ENCODE peak calls at places on chromosomes 4 and X, in six cellular contexts. C is stomach, J is upper lobe of left lung, Y is IMR-90, W is sigmoid colon, Q is adrenal gland. A is an unnamed sample.

GRCh38 chr4:55939437-55939836 is 9.3 kb upstream of the CEP135 start:
- DNase-seq in C (no peak), J (no peak), Y (no peak), W (no peak), Q (no peak), A (no peak)

GRCh38 chr4:187019896-187020295 is 296.2 kb upstream of the FAT1 start:
- DNase-seq in C (no peak), J (no peak), Y (no peak), W (no peak), Q (no peak), A (no peak)

GRCh38 chrX:106935175-106935574 is 15.0 kb downstream of the CLDN2 start:
- DNase-seq in C (no peak), J (no peak), Y (peak; percentile 36), W (no peak), Q (no peak), A (no peak)

GRCh38 chr4:8847331-8847730 is 24.3 kb downstream of the HMX1 start:
- DNase-seq in C (no peak), J (no peak), Y (no peak), W (peak; percentile 25), Q (no peak), A (peak; percentile 78)

GRCh38 chr4:5801696-5802095 is 90.7 kb downstream of the EVC start:
- DNase-seq in C (no peak), J (no peak), Y (no peak), W (peak; percentile 28), Q (no peak), A (no peak)

GRCh38 chrX:29090811-29091210 is 503.6 kb downstream of the IL1RAPL1 start:
- DNase-seq in C (no peak), J (no peak), Y (peak; percentile 29), W (no peak), Q (no peak), A (no peak)

GRCh38 chrX:125374169-125374568 is 54.5 kb downstream of the TEX13C start:
- DNase-seq in C (no peak), J (no peak), Y (no peak), W (no peak), Q (no peak), A (no peak)

GRCh38 chrX:138711399-138712347 is at the start of gene FGF13:
- DNase-seq in C (peak; percentile 29), J (peak; percentile 49), Y (no peak), W (peak; percentile 68), Q (no peak), A (no peak)

GRCh38 chrX:9586992-9587392 is 122.1 kb downstream of the TBL1X start:
- DNase-seq in C (no peak), J (no peak), Y (no peak), W (no peak), Q (no peak), A (peak; percentile 61)

GRCh38 chr4:7367894-7368293 is 66.8 kb downstream of the PSAPL1 start:
- DNase-seq in C (no peak), J (no peak), Y (no peak), W (peak; percentile 46), Q (no peak), A (no peak)

GRCh38 chr4:24594887-24595286 is 10.5 kb upstream of the DHX15 start:
- DNase-seq in C (no peak), J (no peak), Y (peak; percentile 74), W (no peak), Q (no peak), A (no peak)

GRCh38 chrX:54482839-54483593 is 13.0 kb downstream of the FGD1 start:
- DNase-seq in C (no peak), J (no peak), Y (no peak), W (no peak), Q (no peak), A (no peak)

GRCh38 chrX:55546956-55547355 is 57.3 kb upstream of the USP51 start:
- DNase-seq in C (no peak), J (no peak), Y (no peak), W (no peak), Q (no peak), A (no peak)

GRCh38 chr4:75892508-75892907 is 9.7 kb downstream of the PPEF2 start:
- DNase-seq in C (no peak), J (no peak), Y (no peak), W (no peak), Q (no peak), A (peak; percentile 49)

GRCh38 chrX:133884430-133885394 is 100.7 kb downstream of the GPC3 start:
- DNase-seq in C (no peak), J (no peak), Y (no peak), W (no peak), Q (no peak), A (no peak)

GRCh38 chrX:107718156-107718621 is 57.4 kb downstream of the TSC22D3 start:
- DNase-seq in C (peak; percentile 91), J (no peak), Y (peak; percentile 78), W (peak; percentile 94), Q (peak; percentile 83), A (peak; percentile 95)

GRCh38 chrX:153765138-153766079 is 1.4 kb downstream of the PLXNB3 start:
- DNase-seq in C (no peak), J (peak; percentile 46), Y (peak; percentile 5), W (peak; percentile 78), Q (peak; percentile 50), A (no peak)

GRCh38 chrX:97452283-97452682 is 568.6 kb downstream of the RPA4 start:
- DNase-seq in C (no peak), J (no peak), Y (no peak), W (no peak), Q (no peak), A (no peak)

GRCh38 chr4:143335979-143336827 is 473 bp upstream of the GAB1 start:
- DNase-seq in C (peak; percentile 87), J (peak; percentile 96), Y (peak; percentile 90), W (peak; percentile 96), Q (peak; percentile 91), A (peak; percentile 97)

GRCh38 chrX:70043685-70044084 is 6.1 kb downstream of the AWAT2 start:
- DNase-seq in C (no peak), J (no peak), Y (no peak), W (peak; percentile 45), Q (no peak), A (peak; percentile 66)

GRCh38 chrX:46961097-46961496 is 48.9 kb downstream of the JADE3 start:
- DNase-seq in C (no peak), J (no peak), Y (no peak), W (no peak), Q (no peak), A (no peak)

GRCh38 chr4:76993787-76994641 is 44.5 kb downstream of the SEPTIN11 start:
- DNase-seq in C (no peak), J (no peak), Y (no peak), W (no peak), Q (no peak), A (no peak)

GRCh38 chr4:155403886-155404285 is 27.1 kb upstream of the MAP9 start:
- DNase-seq in C (no peak), J (no peak), Y (peak; percentile 72), W (no peak), Q (no peak), A (no peak)

GRCh38 chrX:17474892-17475291 is 99.9 kb downstream of the NHS start:
- DNase-seq in C (no peak), J (no peak), Y (peak; percentile 55), W (no peak), Q (no peak), A (no peak)

GRCh38 chrX:11944486-11944885 is 186.4 kb downstream of the MSL3 start:
- DNase-seq in C (no peak), J (no peak), Y (peak; percentile 64), W (no peak), Q (no peak), A (no peak)

GRCh38 chr4:119099227-119099910 is 36.3 kb upstream of the MYOZ2 start:
- DNase-seq in C (no peak), J (no peak), Y (peak; percentile 62), W (no peak), Q (no peak), A (no peak)

GRCh38 chrX:23883737-23884354 is 23.9 kb downstream of the APOO start:
- DNase-seq in C (no peak), J (no peak), Y (peak; percentile 85), W (no peak), Q (no peak), A (peak; percentile 63)

GRCh38 chr4:23717528-23718248 is 172.2 kb downstream of the PPARGC1A start:
- DNase-seq in C (no peak), J (no peak), Y (peak; percentile 31), W (no peak), Q (peak; percentile 15), A (no peak)

GRCh38 chr4:68373513-68373912 is 23.6 kb upstream of the YTHDC1 start:
- DNase-seq in C (peak; percentile 65), J (peak; percentile 84), Y (peak; percentile 67), W (peak; percentile 90), Q (peak; percentile 76), A (peak; percentile 64)

GRCh38 chr4:78397292-78397630 is 154.3 kb upstream of the ANXA3 start:
- DNase-seq in C (no peak), J (no peak), Y (no peak), W (no peak), Q (no peak), A (no peak)
- H3K4me3 ChIP-seq in C (no peak overlapping the region), J (no peak overlapping the region), Y (no peak overlapping the region), W (no peak overlapping the region), Q (no peak overlapping the region), A (no peak overlapping the region)

DNA sequence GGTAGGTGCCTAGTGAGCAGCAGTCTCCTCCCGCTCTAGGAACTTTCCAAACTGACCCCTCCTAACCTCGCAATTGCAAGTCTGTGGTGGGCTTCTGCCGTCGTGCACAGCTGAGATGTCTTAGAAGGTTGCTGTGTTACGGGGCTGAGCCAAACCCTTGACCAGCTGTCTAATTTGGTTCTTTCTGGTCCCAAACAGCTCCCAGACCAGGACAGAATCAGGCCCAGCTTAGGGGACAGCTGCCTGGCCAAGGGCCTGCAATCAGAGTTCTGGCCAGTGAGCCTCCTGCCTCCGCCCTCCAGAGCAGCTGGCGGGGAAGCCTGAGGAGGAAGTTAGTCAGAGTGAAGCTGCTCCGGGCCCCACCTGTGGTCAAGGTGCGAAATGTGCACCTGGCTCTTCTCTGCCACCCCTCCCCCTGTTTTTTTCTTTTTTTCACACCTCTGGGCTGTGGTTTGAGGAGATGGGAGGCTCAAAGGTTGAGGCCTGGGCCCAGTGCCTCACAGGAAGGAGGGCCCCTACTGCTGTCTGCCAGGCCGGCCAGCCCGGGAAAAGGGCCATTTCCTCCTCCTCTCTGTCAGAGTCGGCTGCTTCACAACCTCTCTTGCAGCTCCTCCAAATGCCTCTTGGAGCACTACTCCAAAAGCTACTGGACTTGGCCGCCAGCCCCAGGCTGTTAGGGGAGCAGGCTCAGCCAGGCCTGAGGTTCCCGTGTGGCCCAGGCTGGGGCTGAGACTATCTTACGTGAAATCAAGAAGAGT is 4.2 kb upstream of the CXCR3 start:
- DNase-seq in C (peak; percentile 79), J (no peak), Y (peak; percentile 57), W (peak; percentile 93), Q (peak; percentile 78), A (peak; percentile 90)
- TF ChIP-seq POLR2A in C (no peak), J (no peak), Y (no peak), W (no peak), Q (no peak), A (no peak)

DNA sequence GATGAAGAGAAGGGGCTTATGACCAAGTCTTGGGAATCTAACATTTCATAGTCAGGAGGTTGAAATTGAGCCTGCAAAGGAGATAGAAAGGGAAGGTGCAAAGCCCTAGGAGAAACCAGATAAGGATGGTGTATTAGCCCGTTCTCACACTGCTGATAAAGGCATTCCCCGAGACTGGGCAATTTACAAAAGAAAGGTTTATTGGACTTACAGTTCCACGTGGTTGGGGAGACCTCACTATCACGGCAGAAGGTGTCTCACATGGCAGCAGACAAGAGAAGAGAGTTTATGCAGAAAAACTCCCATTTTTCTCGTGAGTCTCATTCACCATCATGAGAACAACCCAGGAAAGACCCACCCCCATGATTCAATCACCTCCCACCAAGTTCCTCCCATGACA is 129.5 kb upstream of the LNX1 start:
- DNase-seq in C (no peak), J (no peak), Y (no peak), W (no peak), Q (no peak), A (no peak)
- H3K4me3 ChIP-seq in C (no peak overlapping the region), J (no peak overlapping the region), Y (no peak overlapping the region), W (no peak overlapping the region), Q (no peak overlapping the region), A (no peak overlapping the region)

GRCh38 chrX:13085533-13085932 is 41.1 kb upstream of the FAM9C start:
- DNase-seq in C (no peak), J (no peak), Y (no peak), W (no peak), Q (no peak), A (no peak)
- TF ChIP-seq POLR2A in C (no peak), J (no peak), Y (no peak), W (no peak), Q (no peak), A (no peak)